ENCODE peak calls at places on chromosomes 7 and 10, in nine cellular contexts. T, V, J, U, R, X, P, A and W are unnamed samples.

GRCh38 chr7:105618016-105618296 is 36.7 kb upstream of the EFCAB10 start:
- DNase-seq in T (no peak), V (no peak), J (no peak), U (no peak), R (no peak), X (no peak), P (peak; percentile 40), A (no peak), W (no peak)

GRCh38 chr7:80941206-80941758 is 22.4 kb upstream of the SEMA3C start:
- DNase-seq in T (no peak), V (no peak), J (no peak), U (no peak), R (peak; percentile 56), X (no peak), P (no peak), A (no peak), W (no peak)

GRCh38 chr7:39746162-39746782 is 122.9 kb downstream of the RALA start:
- DNase-seq in T (peak; percentile 61), V (peak; percentile 88), J (no peak), U (peak; percentile 78), R (peak; percentile 74), X (peak; percentile 76), P (peak; percentile 85), A (peak; percentile 74), W (peak; percentile 80)

GRCh38 chr10:24209421-24209770 is 458 bp downstream of the KIAA1217 start:
- DNase-seq in T (no peak), V (no peak), J (no peak), U (peak; percentile 22), R (no peak), X (peak; percentile 38), P (no peak), A (no peak), W (no peak)

GRCh38 chr10:30368065-30368718 is 19.1 kb upstream of the MTPAP start:
- DNase-seq in T (no peak), V (no peak), J (no peak), U (no peak), R (no peak), X (no peak), P (peak; percentile 87), A (no peak), W (no peak)

GRCh38 chr7:43199333-43199732 is 86.9 kb downstream of the HECW1 start:
- DNase-seq in T (no peak), V (no peak), J (no peak), U (no peak), R (no peak), X (no peak), P (no peak), A (no peak), W (no peak)

GRCh38 chr7:151829707-151830106 is 47.2 kb downstream of the PRKAG2 start:
- DNase-seq in T (no peak), V (no peak), J (no peak), U (no peak), R (no peak), X (no peak), P (no peak), A (no peak), W (no peak)

GRCh38 chr7:155979994-155980393 is 167.7 kb upstream of the SHH start:
- DNase-seq in T (no peak), V (peak; percentile 23), J (no peak), U (no peak), R (no peak), X (no peak), P (peak; percentile 39), A (no peak), W (peak; percentile 22)

GRCh38 chr10:93218386-93218785 is 144.7 kb downstream of the CYP26A1 start:
- DNase-seq in T (no peak), V (no peak), J (no peak), U (no peak), R (no peak), X (no peak), P (no peak), A (no peak), W (no peak)

GRCh38 chr10:116784035-116784434 is 41.7 kb upstream of the HSPA12A start:
- DNase-seq in T (no peak), V (no peak), J (no peak), U (no peak), R (no peak), X (no peak), P (no peak), A (no peak), W (no peak)

GRCh38 chr7:27064169-27064568 is 31.6 kb downstream of the HOXA1 start:
- DNase-seq in T (no peak), V (no peak), J (no peak), U (no peak), R (no peak), X (no peak), P (no peak), A (no peak), W (no peak)

GRCh38 chr7:7653568-7654187 is 13.1 kb downstream of the UMAD1 start:
- DNase-seq in T (no peak), V (no peak), J (no peak), U (no peak), R (peak; percentile 36), X (no peak), P (no peak), A (no peak), W (no peak)

GRCh38 chr10:90462761-90463160 is 395.1 kb downstream of the HTR7 start:
- DNase-seq in T (no peak), V (no peak), J (no peak), U (no peak), R (no peak), X (no peak), P (no peak), A (no peak), W (no peak)

GRCh38 chr7:111198255-111198654 is 107.3 kb downstream of the LRRN3 start:
- DNase-seq in T (no peak), V (no peak), J (no peak), U (peak; percentile 5), R (peak; percentile 45), X (no peak), P (no peak), A (no peak), W (no peak)

GRCh38 chr7:128167316-128167691 is 73.8 kb upstream of the LEP start:
- DNase-seq in T (no peak), V (peak; percentile 45), J (peak; percentile 37), U (peak; percentile 84), R (peak; percentile 60), X (peak; percentile 38), P (no peak), A (peak; percentile 34), W (peak; percentile 28)

GRCh38 chr7:144725070-144725469 is 110.8 kb downstream of the TPK1 start:
- DNase-seq in T (no peak), V (no peak), J (no peak), U (no peak), R (no peak), X (no peak), P (no peak), A (no peak), W (no peak)

GRCh38 chr10:12353399-12354027 is 4.2 kb downstream of the CAMK1D start:
- DNase-seq in T (no peak), V (no peak), J (no peak), U (no peak), R (no peak), X (no peak), P (no peak), A (no peak), W (no peak)

GRCh38 chr7:150514748-150515222 is at the start of gene GIMAP7:
- DNase-seq in T (no peak), V (peak; percentile 73), J (no peak), U (peak; percentile 9), R (no peak), X (peak; percentile 17), P (no peak), A (peak; percentile 38), W (no peak)
- TF ChIP-seq POLR2A in T (no peak), V (peak; percentile 35), J (no peak), U (peak; percentile 47), R (no peak), X (peak; percentile 33), P (peak; percentile 17), A (no peak), W (no peak)

DNA sequence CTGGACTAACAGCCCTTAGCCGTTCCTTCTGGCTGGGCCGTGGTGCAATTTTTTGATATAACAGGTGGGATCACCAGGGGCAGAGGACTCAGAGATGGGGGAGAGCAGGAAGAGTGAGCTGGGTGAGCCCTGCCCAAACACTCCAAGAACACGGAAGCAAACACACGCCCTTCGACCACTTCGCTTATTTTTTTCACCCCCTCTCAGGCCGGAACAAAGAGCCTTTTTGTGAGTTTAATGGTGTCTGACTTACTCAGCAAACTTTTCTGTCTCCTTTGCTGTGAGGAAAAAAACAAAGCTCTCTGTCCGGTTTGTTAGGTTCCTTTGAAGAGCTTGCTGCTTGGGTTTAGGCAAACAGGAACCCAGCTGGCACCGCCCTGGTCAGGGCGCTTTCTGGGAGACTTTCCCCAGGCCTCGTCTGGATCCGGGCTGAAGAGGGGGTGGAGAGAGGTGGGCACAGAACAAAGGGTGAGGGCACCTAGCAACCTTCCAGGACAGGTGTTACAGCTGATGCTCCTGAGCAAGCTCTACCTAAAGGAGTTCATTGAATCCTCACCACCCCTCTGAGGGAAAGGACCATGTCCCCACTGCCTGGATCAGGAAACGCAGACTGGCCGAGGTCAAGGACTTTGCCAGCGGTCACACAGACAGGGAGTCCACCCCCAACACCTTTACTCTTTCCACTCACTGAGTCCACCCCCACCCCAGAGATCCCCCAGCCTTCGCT is 23.3 kb downstream of the CALML3 start:
- DNase-seq in T (no peak), V (no peak), J (no peak), U (peak; percentile 47), R (peak; percentile 75), X (no peak), P (peak; percentile 63), A (no peak), W (peak; percentile 76)
- TF ChIP-seq POLR2A in T (no peak), V (no peak), J (no peak), U (no peak), R (no peak), X (no peak), P (no peak), A (no peak), W (no peak)

DNA sequence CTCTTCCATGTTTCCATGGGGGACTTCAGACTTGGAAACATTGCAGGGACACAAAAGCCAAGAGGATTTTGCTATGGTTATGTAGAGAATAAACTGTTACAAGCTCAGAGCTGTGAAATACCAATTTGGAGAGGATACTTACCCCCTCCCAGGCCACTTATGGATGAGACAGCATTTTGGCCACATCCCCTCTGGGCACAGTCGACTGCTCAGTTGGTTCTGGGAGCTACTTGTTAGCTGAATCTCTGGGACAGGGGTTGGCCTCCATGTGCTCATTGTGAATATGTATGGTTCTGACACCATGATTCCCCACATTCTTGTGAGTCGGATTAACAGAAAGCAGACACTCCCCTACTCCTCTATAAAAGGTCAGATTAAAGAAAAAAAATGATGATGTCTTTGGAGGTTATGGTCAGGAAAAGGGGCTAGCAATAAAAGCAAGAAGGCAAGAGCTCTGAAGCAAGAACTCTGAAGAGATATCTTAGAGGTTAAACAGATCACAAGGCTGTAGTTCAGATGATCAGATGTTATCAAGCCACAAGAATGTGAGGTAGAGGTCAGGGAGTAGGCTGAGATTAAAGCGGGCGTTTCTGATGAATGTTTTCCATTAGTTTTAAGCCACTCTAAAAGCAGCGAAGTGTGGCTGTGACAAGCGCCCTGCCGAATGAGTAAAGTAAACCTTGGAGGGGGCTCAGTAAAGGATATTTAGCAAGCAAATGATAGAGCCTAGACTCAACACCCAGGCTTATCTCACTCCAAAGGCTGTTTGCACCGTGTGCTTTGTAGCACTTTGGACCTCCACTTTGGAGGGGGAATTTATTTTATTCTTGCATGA is 17.2 kb downstream of the STAMBPL1 start:
- DNase-seq in T (no peak), V (no peak), J (no peak), U (no peak), R (peak; percentile 38), X (peak; percentile 50), P (no peak), A (no peak), W (no peak)
- TF ChIP-seq POLR2A in T (no peak), V (no peak), J (no peak), U (no peak), R (no peak), X (peak; percentile 33), P (no peak), A (no peak), W (no peak)

GRCh38 chr10:14952851-14953451 is 945 bp downstream of the DCLRE1C start:
- DNase-seq in T (no peak), V (no peak), J (no peak), U (no peak), R (no peak), X (no peak), P (no peak), A (no peak), W (no peak)
- TF ChIP-seq POLR2A in T (no peak), V (no peak), J (no peak), U (no peak), R (no peak), X (no peak), P (no peak), A (no peak), W (no peak)